ENCODE peak calls at places on chromosomes 13 and 19, in five cellular contexts. C, F, G, R and M are unnamed samples.

GRCh38 chr13:100176781-100177389 is 88.0 kb downstream of the PCCA start:
- DNase-seq in C (no peak), F (no peak), G (peak), R (no peak), M (no peak)

GRCh38 chr19:4567584-4568071 is 8.1 kb upstream of the SEMA6B start:
- DNase-seq in C (no peak), F (no peak), G (peak), R (no peak), M (peak)

GRCh38 chr19:50410109-50410508 is 8.6 kb upstream of the SPIB start:
- DNase-seq in C (no peak), F (no peak), G (no peak), R (no peak), M (no peak)

GRCh38 chr19:6530385-6531162 is at the start of gene TNFSF9:
- DNase-seq in C (peak), F (no peak), G (peak), R (peak), M (peak)

GRCh38 chr13:112965573-112966115 is 3.4 kb upstream of the MCF2L start:
- DNase-seq in C (no peak), F (no peak), G (no peak), R (no peak), M (no peak)

GRCh38 chr19:10505583-10506229 is 2.5 kb upstream of the KEAP1 start:
- DNase-seq in C (peak), F (no peak), G (peak), R (peak), M (peak)

GRCh38 chr13:80363890-80364503 is 23.1 kb upstream of the SPRY2 start:
- DNase-seq in C (no peak), F (no peak), G (peak), R (peak), M (peak)

GRCh38 chr19:5326986-5327623 is 13.5 kb downstream of the PTPRS start:
- DNase-seq in C (no peak), F (no peak), G (no peak), R (no peak), M (no peak)

GRCh38 chr13:106561551-106562170 is 6.3 kb downstream of the ARGLU1 start:
- DNase-seq in C (no peak), F (no peak), G (peak), R (no peak), M (no peak)

GRCh38 chr13:33376212-33376611 is 90.7 kb upstream of the STARD13 start:
- DNase-seq in C (no peak), F (no peak), G (no peak), R (no peak), M (no peak)

GRCh38 chr19:11538232-11539036 is at the start of gene CNN1:
- DNase-seq in C (no peak), F (no peak), G (peak), R (no peak), M (no peak)

GRCh38 chr19:5940260-5941208 is 26.5 kb downstream of the CAPS start:
- DNase-seq in C (no peak), F (no peak), G (no peak), R (no peak), M (no peak)

GRCh38 chr19:1469936-1470863 is 8.8 kb downstream of the C19orf25 start:
- DNase-seq in C (no peak), F (no peak), G (no peak), R (peak), M (peak)

GRCh38 chr13:73794755-73795154 is 339.4 kb downstream of the KLF12 start:
- DNase-seq in C (no peak), F (no peak), G (no peak), R (no peak), M (no peak)

GRCh38 chr19:40348961-40349507 is 539 bp downstream of the PLD3 start:
- DNase-seq in C (no peak), F (no peak), G (peak), R (peak), M (peak)

GRCh38 chr19:7450243-7451223 is 38.3 kb downstream of the PEX11G start:
- DNase-seq in C (no peak), F (no peak), G (peak), R (no peak), M (peak)

GRCh38 chr19:29712744-29713516 is 2.1 kb downstream of the C19orf12 start:
- DNase-seq in C (no peak), F (no peak), G (no peak), R (no peak), M (no peak)

GRCh38 chr19:17673937-17674799 is 14.0 kb downstream of the UNC13A start:
- DNase-seq in C (no peak), F (no peak), G (no peak), R (no peak), M (no peak)

GRCh38 chr19:13262450-13262849 is 112.2 kb downstream of the IER2 start:
- DNase-seq in C (no peak), F (no peak), G (peak), R (peak), M (peak)

GRCh38 chr13:77460195-77460594 is 75.3 kb upstream of the SCEL start:
- DNase-seq in C (no peak), F (no peak), G (no peak), R (no peak), M (peak)